ENCODE peak calls at places on chromosomes 2 and 18, in nine cellular contexts. L is RWPE1, A is HFFc6, W is suprapubic skin, M is HT1080, D is mucosa of gallbladder, Z is cardiac muscle cell, N is posterior vena cava, U is GM12891. V is an unnamed sample.

GRCh38 chr2:53568463-53568862 is 199.1 kb upstream of the CHAC2 start:
- DNase-seq in Z (no peak), M (peak), L (no peak), N (no peak), U (no peak), A (peak), D (no peak), W (no peak), V (no peak)

GRCh38 chr2:201699384-201699783 is 940 bp upstream of the MPP4 start:
- DNase-seq in M (no peak), D (no peak), L (no peak), Z (no peak), N (no peak), A (no peak), W (no peak), U (no peak), V (no peak)

GRCh38 chr2:213248637-213249036 is 35.6 kb upstream of the SPAG16 start:
- DNase-seq in Z (no peak), N (no peak), A (no peak), L (peak), W (no peak), M (no peak), U (no peak), D (no peak), V (no peak)

GRCh38 chr2:62956646-62957045 is 94.0 kb upstream of the OTX1 start:
- DNase-seq in U (no peak), N (no peak), Z (no peak), A (no peak), L (no peak), W (no peak), D (no peak), M (no peak), V (no peak)

GRCh38 chr2:63378589-63378988 is 209.7 kb downstream of the WDPCP start:
- DNase-seq in W (no peak), L (peak), U (no peak), A (no peak), M (no peak), D (no peak), N (no peak), Z (no peak), V (no peak)

GRCh38 chr2:217529271-217529670 is 473.5 kb downstream of the TNS1 start:
- DNase-seq in M (no peak), N (no peak), A (no peak), Z (no peak), L (no peak), W (no peak), U (no peak), D (no peak), V (no peak)

GRCh38 chr2:173590278-173590811 is 235.7 kb downstream of the CDCA7 start:
- DNase-seq in Z (no peak), L (peak), U (no peak), A (peak), W (peak), M (peak), N (peak), D (no peak), V (peak)

GRCh38 chr18:199214-199613 is 40.9 kb downstream of the USP14 start:
- DNase-seq in W (no peak), N (no peak), Z (no peak), A (no peak), D (no peak), U (no peak), L (no peak), M (no peak), V (no peak)

GRCh38 chr18:23828426-23828825 is 139.2 kb downstream of the LAMA3 start:
- DNase-seq in N (no peak), A (peak), Z (no peak), L (peak), W (no peak), D (no peak), U (no peak), M (peak), V (peak)

GRCh38 chr18:24373331-24373730 is 24.3 kb downstream of the OSBPL1A start:
- DNase-seq in D (no peak), Z (no peak), A (no peak), L (no peak), N (no peak), M (no peak), W (no peak), U (no peak), V (no peak)

V was measured in small intestine.